ENCODE peak calls at places on chromosome 2, in five cellular contexts. One of them, this sample, is unnamed.

GRCh38 chr2:235070063-235070706 is 118.4 kb downstream of the SH3BP4 start:
- DNase-seq in CD8-positive, alpha-beta T cell: no peak
- DNase-seq in T follicular helper cell: no peak
- DNase-seq in activated CD4-positive, CD25-positive, alpha-beta regulatory T cell: no peak
- DNase-seq in EL: no peak
- DNase-seq in this sample: no peak

GRCh38 chr2:238901461-238902057 is 53.7 kb downstream of the TWIST2 start:
- DNase-seq in CD8-positive, alpha-beta T cell: no peak
- DNase-seq in T follicular helper cell: no peak
- DNase-seq in activated CD4-positive, CD25-positive, alpha-beta regulatory T cell: no peak
- DNase-seq in EL: no peak
- DNase-seq in this sample: no peak

GRCh38 chr2:226891780-226892590 is 56.1 kb downstream of the RHBDD1 start:
- DNase-seq in CD8-positive, alpha-beta T cell: no peak
- DNase-seq in T follicular helper cell: no peak
- DNase-seq in activated CD4-positive, CD25-positive, alpha-beta regulatory T cell: no peak
- DNase-seq in EL: peak
- DNase-seq in this sample: no peak

GRCh38 chr2:239025081-239025801 is 177.4 kb downstream of the TWIST2 start:
- DNase-seq in CD8-positive, alpha-beta T cell: no peak
- DNase-seq in T follicular helper cell: no peak
- DNase-seq in activated CD4-positive, CD25-positive, alpha-beta regulatory T cell: no peak
- DNase-seq in EL: peak
- DNase-seq in this sample: no peak

GRCh38 chr2:157032019-157032418 is 225.5 kb upstream of the GALNT5 start:
- DNase-seq in CD8-positive, alpha-beta T cell: no peak
- DNase-seq in T follicular helper cell: no peak
- DNase-seq in activated CD4-positive, CD25-positive, alpha-beta regulatory T cell: no peak
- DNase-seq in EL: peak
- DNase-seq in this sample: no peak

GRCh38 chr2:186683341-186683740 is 10.5 kb upstream of the FAM171B start:
- DNase-seq in CD8-positive, alpha-beta T cell: no peak
- DNase-seq in T follicular helper cell: no peak
- DNase-seq in activated CD4-positive, CD25-positive, alpha-beta regulatory T cell: no peak
- DNase-seq in EL: no peak
- DNase-seq in this sample: no peak

GRCh38 chr2:11367170-11367569 is 22.7 kb upstream of the ROCK2 start:
- DNase-seq in CD8-positive, alpha-beta T cell: no peak
- DNase-seq in T follicular helper cell: no peak
- DNase-seq in activated CD4-positive, CD25-positive, alpha-beta regulatory T cell: no peak
- DNase-seq in EL: no peak
- DNase-seq in this sample: no peak

GRCh38 chr2:143696651-143697050 is 567.4 kb downstream of the ARHGAP15 start:
- DNase-seq in CD8-positive, alpha-beta T cell: no peak
- DNase-seq in T follicular helper cell: no peak
- DNase-seq in activated CD4-positive, CD25-positive, alpha-beta regulatory T cell: no peak
- DNase-seq in EL: no peak
- DNase-seq in this sample: no peak

GRCh38 chr2:38691994-38692393 is 26.1 kb downstream of the GALM start:
- DNase-seq in CD8-positive, alpha-beta T cell: no peak
- DNase-seq in T follicular helper cell: no peak
- DNase-seq in activated CD4-positive, CD25-positive, alpha-beta regulatory T cell: no peak
- DNase-seq in EL: no peak
- DNase-seq in this sample: no peak

This sample was measured in T-helper 9 cell.